ENCODE peak calls at places on chromosome 15, in six cellular contexts. Z is right atrium auricular region, B is WERI-Rb-1, H is A549, R is tibial nerve, U is cardiac muscle cell. K is an unnamed sample.

GRCh38 chr15:36748743-36749142 is 169.3 kb downstream of the CDIN1 start:
- DNase-seq in Z (no peak), B (no peak), H (no peak), R (no peak), U (no peak), K (no peak)

GRCh38 chr15:45179221-45179985 is 8.4 kb downstream of the SHF start:
- DNase-seq in Z (no peak), B (peak; percentile 57), H (peak; percentile 43), R (no peak), U (peak; percentile 47), K (no peak)

GRCh38 chr15:55535436-55535835 is 27.4 kb upstream of the DNAAF4 start:
- DNase-seq in Z (no peak), B (no peak), H (no peak), R (no peak), U (no peak), K (no peak)

GRCh38 chr15:45362419-45362818 is 15.9 kb downstream of the GATM start:
- DNase-seq in Z (no peak), B (no peak), H (no peak), R (no peak), U (no peak), K (no peak)

GRCh38 chr15:96869122-96869521 is 538.6 kb downstream of the NR2F2 start:
- DNase-seq in Z (no peak), B (no peak), H (no peak), R (no peak), U (no peak), K (no peak)

GRCh38 chr15:75349851-75350588 is 3.2 kb downstream of the NEIL1 start:
- DNase-seq in Z (no peak), B (no peak), H (no peak), R (no peak), U (no peak), K (no peak)

GRCh38 chr15:22950211-22950990 is 29.8 kb downstream of the CYFIP1 start:
- DNase-seq in Z (no peak), B (no peak), H (no peak), R (no peak), U (no peak), K (no peak)

GRCh38 chr15:56074866-56075265 is 81.5 kb upstream of the NEDD4 start:
- DNase-seq in Z (no peak), B (no peak), H (no peak), R (no peak), U (no peak), K (no peak)

GRCh38 chr15:91021516-91022074 is 799 bp downstream of the VPS33B start:
- DNase-seq in Z (no peak), B (no peak), H (no peak), R (no peak), U (no peak), K (no peak)

GRCh38 chr15:31217067-31217466 is 109.6 kb upstream of the KLF13 start:
- DNase-seq in Z (no peak), B (no peak), H (no peak), R (no peak), U (no peak), K (no peak)
- H3K4me3 ChIP-seq in Z (no peak overlapping the region), B (no peak overlapping the region), H (peak overlapping the region; percentile 69), R (no peak overlapping the region), U (no peak overlapping the region), K (no peak overlapping the region)

GRCh38 chr15:78203346-78204225 is 30.8 kb downstream of the ACSBG1 start:
- DNase-seq in Z (peak; percentile 58), B (no peak), H (no peak), R (no peak), U (no peak), K (no peak)
- H3K27ac ChIP-seq in Z (peak overlapping the region; percentile 93), B (no peak overlapping the region), H (no peak overlapping the region), R (peak overlapping the region; percentile 67), U (no peak overlapping the region), K (no peak overlapping the region)

DNA sequence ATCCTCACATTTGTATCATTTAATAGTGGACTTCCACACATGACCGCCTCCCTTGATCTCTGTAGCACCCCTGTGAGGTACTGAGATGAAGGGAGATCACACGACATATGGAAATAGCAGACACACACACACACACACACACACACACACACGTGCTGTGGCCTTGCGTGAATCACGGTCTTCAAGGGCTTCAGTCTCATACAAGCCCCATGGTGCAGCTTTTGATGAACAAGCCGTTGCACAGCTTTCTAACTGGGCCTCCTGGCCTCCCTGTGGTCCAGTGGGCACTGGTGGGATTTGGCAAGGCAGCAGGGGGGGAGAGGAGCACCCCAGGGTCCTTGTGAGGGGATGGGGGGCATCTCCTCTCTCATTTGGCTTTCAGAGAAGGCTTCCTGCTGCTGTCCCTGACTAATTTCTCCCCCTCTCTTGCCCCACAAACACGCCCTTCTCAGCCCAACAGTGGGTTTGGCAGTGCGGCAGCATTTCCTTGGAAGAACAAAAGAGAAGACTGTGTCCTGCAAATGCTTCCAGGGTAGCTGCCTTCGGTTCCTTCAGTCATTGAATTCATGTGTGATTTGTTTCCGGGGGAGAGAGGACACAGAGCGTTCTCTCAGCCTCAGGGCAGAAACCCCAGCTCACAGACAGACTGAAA is 98.7 kb downstream of the SMAD6 start:
- DNase-seq in Z (no peak), B (no peak), H (peak; percentile 38), R (no peak), U (no peak), K (peak; percentile 46)
- TF ChIP-seq CTCF in Z (no peak), B (no peak), H (no peak), R (no peak), U (no peak), K (no peak)

GRCh38 chr15:29040367-29040745 is 154.6 kb downstream of the APBA2 start:
- DNase-seq in Z (no peak), B (peak; percentile 74), H (no peak), R (no peak), U (no peak), K (no peak)
- H3K4me3 ChIP-seq in Z (no peak overlapping the region), B (no peak overlapping the region), H (no peak overlapping the region), R (no peak overlapping the region), U (no peak overlapping the region), K (no peak overlapping the region)

DNA sequence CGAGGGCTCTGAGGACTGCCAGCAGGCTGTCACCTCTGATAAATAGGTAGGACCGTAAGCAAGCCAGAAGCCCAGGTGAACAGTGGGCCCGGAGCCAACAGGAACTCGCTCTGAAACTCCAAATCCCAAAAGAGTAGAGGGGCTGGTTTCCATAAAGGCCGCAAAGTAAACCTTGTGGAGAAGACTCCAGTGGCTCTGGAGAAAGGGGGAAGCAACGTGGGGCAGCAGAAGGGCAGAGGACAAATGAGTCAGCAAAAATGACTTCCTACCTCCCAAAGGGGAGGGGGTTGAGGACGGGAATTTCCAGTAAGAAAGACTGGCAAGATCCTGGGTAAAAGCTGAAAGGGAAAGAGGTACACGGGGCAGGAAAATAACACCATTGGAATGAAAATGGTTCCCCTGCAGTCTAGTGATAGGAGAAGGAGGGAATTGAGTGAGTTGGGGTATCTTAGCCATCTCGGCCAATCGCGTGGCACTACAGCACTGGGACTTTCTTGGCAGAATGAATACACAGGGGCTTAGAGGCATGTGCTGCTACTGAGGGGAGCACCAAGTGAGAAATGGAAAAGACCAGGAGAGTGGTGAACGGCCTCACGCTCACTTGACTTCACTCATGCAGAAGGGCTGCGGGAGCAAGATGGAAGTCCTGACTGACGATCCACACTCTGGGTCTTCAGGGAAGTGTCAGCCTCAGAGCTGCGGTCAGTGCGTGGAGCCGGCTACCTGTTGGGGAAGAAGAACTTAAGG is 33.2 kb downstream of the BMF start:
- DNase-seq in Z (no peak), B (no peak), H (no peak), R (no peak), U (no peak), K (no peak)
- H3K27ac ChIP-seq in Z (no peak overlapping the region), B (no peak overlapping the region), H (peak overlapping the region; percentile 19), R (no peak overlapping the region), U (no peak overlapping the region), K (no peak overlapping the region)

DNA sequence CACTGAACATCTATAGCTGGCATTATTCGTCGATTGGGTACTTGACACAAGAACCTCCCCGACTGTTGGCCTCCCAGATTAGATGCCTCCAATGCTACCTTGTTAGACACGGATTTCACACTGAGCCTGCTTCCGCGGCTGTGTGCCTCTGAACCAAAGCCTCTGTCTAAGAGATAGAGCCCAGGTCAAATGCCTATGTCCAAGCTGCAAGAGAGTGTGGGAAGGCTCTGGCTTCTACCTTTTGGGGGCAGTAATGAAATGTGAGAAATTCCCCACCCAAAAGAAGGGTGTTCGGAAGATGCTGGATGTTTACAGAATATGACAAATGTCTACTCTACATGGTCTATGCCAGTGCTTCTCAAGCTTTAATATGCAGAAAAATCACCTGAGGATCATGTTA is 2.0 kb upstream of the RPUSD2 start:
- DNase-seq in Z (no peak), B (peak; percentile 43), H (peak; percentile 42), R (no peak), U (no peak), K (no peak)
- TF ChIP-seq CTCF in Z (no peak), B (peak; percentile 54), H (peak; percentile 41), R (no peak), U (peak; percentile 39), K (no peak)

GRCh38 chr15:73994912-73995622 is 551 bp downstream of the PML start:
- DNase-seq in Z (peak; percentile 59), B (no peak), H (no peak), R (no peak), U (no peak), K (no peak)
- H3K4me3 ChIP-seq in Z (peak overlapping the region; percentile 72), B (peak overlapping the region; percentile 76), H (peak overlapping the region; percentile 98), R (peak overlapping the region; percentile 78), U (peak overlapping the region; percentile 79), K (peak overlapping the region; percentile 93)

DNA sequence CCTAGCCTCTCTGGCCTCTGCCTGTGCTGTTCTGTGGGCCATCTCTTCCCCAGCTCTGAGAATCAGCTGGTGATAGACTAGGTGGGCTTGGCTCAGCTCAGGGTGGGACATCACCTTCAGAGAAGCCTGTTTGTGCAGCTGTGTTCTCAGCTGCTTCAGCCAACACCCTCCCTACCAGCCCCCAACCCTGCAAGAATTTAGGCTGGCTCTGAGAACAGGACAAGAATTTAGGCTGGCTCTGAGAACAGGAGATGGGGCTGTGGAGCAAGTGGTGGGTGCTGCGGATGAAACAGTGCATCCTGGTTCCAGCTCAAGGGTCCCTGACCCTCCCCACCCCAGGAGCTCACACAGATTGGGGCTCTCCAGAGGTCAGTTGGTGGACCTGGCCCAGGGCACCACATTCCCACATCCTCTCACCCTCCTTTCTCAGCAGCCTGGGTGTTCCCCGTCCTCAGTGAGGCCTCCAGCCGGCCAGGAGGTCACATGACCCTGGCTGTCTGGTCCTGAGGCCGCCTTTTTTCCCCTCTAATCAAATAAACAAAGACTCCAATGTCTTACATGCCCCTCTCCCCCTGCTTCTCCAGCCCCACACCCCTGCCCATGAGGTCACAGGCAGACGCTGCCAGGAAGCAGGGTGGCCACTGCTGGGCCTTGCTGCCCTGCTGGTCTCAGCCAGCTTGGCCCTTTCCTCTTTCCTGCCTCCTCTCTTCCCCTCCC is 14.9 kb downstream of the PLEKHO2 start:
- DNase-seq in Z (peak; percentile 85), B (no peak), H (peak; percentile 38), R (peak; percentile 57), U (peak; percentile 32), K (no peak)
- H3K27ac ChIP-seq in Z (peak overlapping the region; percentile 82), B (no peak overlapping the region), H (peak overlapping the region; percentile 31), R (peak overlapping the region; percentile 89), U (peak overlapping the region; percentile 73), K (peak overlapping the region; percentile 87)

K was measured in coronary artery.